ENCODE peak calls at places on chromosomes 12 and 14, in eight cellular contexts. B is sciatic nerve; G is RWPE2; H is right cardiac atrium; V is effector memory CD8-positive, alpha-beta T cell; T is stimulated activated naive CD8-positive, alpha-beta T cell treated with anti-CD3 and anti-CD28 coated beads, Interleukin-15, Interleukin-2, amounts not matched to agents 100 U/mL and 50 U/mL, for 24 hours; Y is PC-3; Q is psoas muscle. R is an unnamed sample.

GRCh38 chr12:2282321-2282720 is 229.5 kb downstream of the CACNA1C start:
- ATAC-seq in T (no peak), G (no peak), Q (no peak), B (no peak), H (no peak), V (no peak), Y (no peak), R (no peak)

GRCh38 chr12:32139064-32139421 is 32.4 kb downstream of the BICD1 start:
- ATAC-seq in Y (no peak), B (peak), Q (no peak), T (peak), G (no peak), V (peak), H (peak), R (no peak)

GRCh38 chr14:95392841-95393240 is 73.1 kb upstream of the CLMN start:
- ATAC-seq in V (no peak), B (no peak), Y (no peak), T (no peak), G (no peak), H (no peak), Q (no peak), R (no peak)

GRCh38 chr14:99552572-99553216 is 51.3 kb downstream of the CCDC85C start:
- ATAC-seq in T (no peak), G (no peak), V (no peak), Q (no peak), Y (no peak), B (no peak), H (peak), R (no peak)

GRCh38 chr14:22104971-22105641 is 431.5 kb upstream of the OR4E1 start:
- ATAC-seq in T (peak), G (no peak), Q (no peak), H (no peak), V (peak), B (no peak), Y (no peak), R (no peak)

GRCh38 chr12:106782619-106783018 is 8.1 kb downstream of the RIC8B start:
- ATAC-seq in Y (no peak), B (peak), H (no peak), G (no peak), Q (no peak), V (no peak), T (no peak), R (no peak)

GRCh38 chr12:110677982-110678381 is 10.9 kb downstream of the HVCN1 start:
- ATAC-seq in H (no peak), Q (no peak), B (no peak), T (peak), G (no peak), Y (no peak), V (no peak), R (no peak)

GRCh38 chr14:73007835-73008234 is 19.1 kb downstream of the ZFYVE1 start:
- ATAC-seq in G (no peak), B (peak), H (no peak), Y (no peak), V (no peak), Q (no peak), T (no peak), R (no peak)

GRCh38 chr12:65640489-65640901 is 183.8 kb upstream of the HMGA2 start:
- ATAC-seq in Q (peak), Y (no peak), T (no peak), V (no peak), B (peak), H (peak), G (no peak), R (peak)

GRCh38 chr12:120062976-120063579 is 53.5 kb downstream of the RAB35 start:
- ATAC-seq in Y (no peak), T (no peak), H (no peak), Q (no peak), V (no peak), B (no peak), G (no peak), R (no peak)

GRCh38 chr14:75025082-75025481 is 22.4 kb downstream of the EIF2B2 start:
- ATAC-seq in Q (no peak), Y (peak), H (peak), V (no peak), B (no peak), T (no peak), G (peak), R (no peak)

GRCh38 chr14:70192915-70193314 is 4.2 kb upstream of the SLC8A3 start:
- ATAC-seq in B (no peak), V (no peak), T (no peak), Q (no peak), Y (peak), H (no peak), G (no peak), R (no peak)

GRCh38 chr12:98838282-98838681 is 193.2 kb downstream of the APAF1 start:
- ATAC-seq in H (no peak), T (no peak), V (no peak), Y (no peak), G (no peak), Q (no peak), B (no peak), R (peak)

GRCh38 chr12:91441236-91441635 is 258.6 kb upstream of the DCN start:
- ATAC-seq in V (no peak), G (no peak), B (no peak), H (no peak), Q (no peak), Y (no peak), T (no peak), R (no peak)

GRCh38 chr12:100115291-100115690 is 27.4 kb downstream of the BLTP3B start:
- ATAC-seq in T (no peak), Q (no peak), G (no peak), H (no peak), V (no peak), B (no peak), Y (no peak), R (no peak)

GRCh38 chr12:130500835-130501330 is 163.2 kb downstream of the PIWIL1 start:
- ATAC-seq in G (no peak), B (no peak), Y (no peak), V (no peak), H (no peak), T (no peak), Q (no peak), R (no peak)

GRCh38 chr14:32102152-32102787 is 25.2 kb downstream of the ARHGAP5 start:
- ATAC-seq in Q (no peak), T (peak), B (no peak), H (no peak), V (peak), G (peak), Y (peak), R (peak)

GRCh38 chr12:29316772-29317171 is 64.2 kb downstream of the ERGIC2 start:
- ATAC-seq in G (no peak), V (no peak), Y (no peak), B (no peak), T (no peak), H (peak), Q (peak), R (peak)

GRCh38 chr12:114313910-114314309 is 92.0 kb downstream of the TBX5 start:
- ATAC-seq in V (no peak), Y (no peak), B (no peak), H (no peak), Q (no peak), G (no peak), T (no peak), R (no peak)

GRCh38 chr14:23538785-23539184 is 12.8 kb downstream of the ZFHX2 start:
- ATAC-seq in G (peak), Y (no peak), T (no peak), Q (no peak), B (peak), V (no peak), H (peak), R (peak)

GRCh38 chr12:76018111-76018510 is 13.5 kb downstream of the PHLDA1 start:
- ATAC-seq in Q (no peak), V (no peak), Y (no peak), T (no peak), G (no peak), H (peak), B (no peak), R (no peak)

GRCh38 chr14:71107921-71108320 is 200.7 kb downstream of the PCNX1 start:
- ATAC-seq in H (no peak), B (no peak), V (no peak), Q (no peak), Y (no peak), G (no peak), T (peak), R (no peak)

GRCh38 chr12:104219361-104219892 is 3.8 kb downstream of the TXNRD1 start:
- ATAC-seq in Q (peak), H (peak), B (peak), T (no peak), Y (peak), V (no peak), G (peak), R (peak)

GRCh38 chr12:112936927-112937326 is 1.3 kb upstream of the OAS3 start:
- ATAC-seq in T (no peak), H (no peak), Q (no peak), B (no peak), G (peak), V (no peak), Y (no peak), R (no peak)

GRCh38 chr12:106919910-106920544 is 35.7 kb upstream of the TMEM263 start:
- ATAC-seq in G (no peak), T (no peak), Y (peak), V (peak), B (peak), H (no peak), Q (no peak), R (peak)

GRCh38 chr14:76946753-76947077 is 81.8 kb downstream of the IRF2BPL start:
- ATAC-seq in Q (no peak), T (no peak), G (peak), B (no peak), V (no peak), Y (no peak), H (peak), R (no peak)

GRCh38 chr14:22231022-22231421 is 358.0 kb downstream of the DAD1 start:
- ATAC-seq in T (no peak), H (no peak), B (no peak), V (peak), G (no peak), Y (no peak), Q (no peak), R (no peak)

GRCh38 chr12:2640709-2641108 is 154.1 kb upstream of the FKBP4 start:
- ATAC-seq in T (peak), G (peak), Y (peak), B (peak), V (no peak), H (peak), Q (peak), R (peak)

GRCh38 chr12:93844385-93844784 is 167.2 kb downstream of the CRADD start:
- ATAC-seq in B (no peak), T (no peak), G (no peak), Y (no peak), H (peak), Q (no peak), V (no peak), R (no peak)

GRCh38 chr14:21978184-21978998 is 304.8 kb upstream of the OR4E1 start:
- ATAC-seq in T (peak), V (peak), B (no peak), Y (no peak), Q (no peak), H (no peak), G (peak), R (peak)

GRCh38 chr12:48351022-48351708 is 446 bp upstream of the ZNF641 start:
- ATAC-seq in B (peak), G (peak), H (peak), Q (peak), T (no peak), Y (peak), V (no peak), R (peak)

GRCh38 chr14:23365353-23366162 is 586 bp upstream of the EFS start:
- ATAC-seq in T (no peak), Y (no peak), G (peak), B (peak), V (no peak), H (peak), Q (peak), R (peak)

GRCh38 chr12:107514887-107515445 is 170.6 kb upstream of the PWP1 start:
- ATAC-seq in G (peak), H (peak), Q (peak), B (peak), Y (peak), T (no peak), V (no peak), R (peak)

GRCh38 chr12:93317227-93317626 is 60.5 kb upstream of the NUDT4 start:
- ATAC-seq in B (no peak), Q (no peak), T (peak), H (no peak), G (peak), V (no peak), Y (peak), R (no peak)

GRCh38 chr14:80213602-80214001 is 2.3 kb upstream of the DIO2 start:
- ATAC-seq in B (peak), H (peak), Y (peak), Q (peak), G (peak), V (no peak), T (peak), R (peak)

GRCh38 chr12:45183263-45183662 is 32.6 kb upstream of the ANO6 start:
- ATAC-seq in G (no peak), T (no peak), Q (no peak), V (no peak), Y (no peak), B (no peak), H (no peak), R (peak)